ENCODE peak calls at places on chromosomes 12 and 14, in four cellular contexts. Y is choroid plexus epithelial cell, W is lower lobe of right lung, B is neural progenitor cell. S is an unnamed sample.

GRCh38 chr12:14454098-14454907 is 88.8 kb downstream of the ATF7IP start:
- DNase-seq in B (peak; percentile 76), Y (peak; percentile 76), W (no peak), S (no peak)

GRCh38 chr12:27545666-27546065 is 21.7 kb downstream of the PPFIBP1 start:
- DNase-seq in Y (no peak), B (no peak), W (no peak), S (no peak)

GRCh38 chr14:51228890-51229289 is 11.2 kb upstream of the TMX1 start:
- DNase-seq in B (no peak), Y (no peak), W (no peak), S (no peak)

GRCh38 chr14:22339277-22339676 is 249.7 kb downstream of the DAD1 start:
- DNase-seq in Y (peak; percentile 99), B (no peak), W (no peak), S (no peak)

GRCh38 chr14:91216731-91217226 is 27.7 kb downstream of the GPR68 start:
- DNase-seq in Y (no peak), B (no peak), W (no peak), S (no peak)

GRCh38 chr14:76138758-76139723 is 12.7 kb upstream of the GPATCH2L start:
- DNase-seq in W (no peak), B (peak; percentile 94), Y (no peak), S (no peak)

GRCh38 chr12:89212339-89212771 is 139.9 kb downstream of the DUSP6 start:
- DNase-seq in Y (peak; percentile 94), B (no peak), W (peak; percentile 58), S (no peak)

GRCh38 chr14:92105073-92105844 is 1.1 kb downstream of the ATXN3 start:
- DNase-seq in B (no peak), W (no peak), Y (peak; percentile 66), S (no peak)

GRCh38 chr12:102957339-102958050 is at the start of gene ASCL1:
- DNase-seq in B (peak; percentile 71), Y (peak; percentile 34), W (no peak), S (no peak)

GRCh38 chr12:131863711-131864396 is 30.6 kb upstream of the ULK1 start:
- DNase-seq in Y (no peak), B (no peak), W (no peak), S (no peak)

GRCh38 chr12:119082496-119082895 is 96.2 kb upstream of the HSPB8 start:
- DNase-seq in W (no peak), B (peak; percentile 18), Y (no peak), S (no peak)

GRCh38 chr12:49276304-49277290 is 11.7 kb downstream of the TUBA1C start:
- DNase-seq in Y (no peak), B (no peak), W (peak; percentile 1), S (no peak)

GRCh38 chr14:105312973-105313372 is 1.6 kb upstream of the PACS2 start:
- DNase-seq in W (no peak), B (no peak), Y (no peak), S (no peak)

GRCh38 chr14:77580964-77581505 is 35.4 kb downstream of the SPTLC2 start:
- DNase-seq in Y (peak; percentile 84), B (no peak), W (no peak), S (peak; percentile 56)
- H3K4me3 ChIP-seq in Y (peak overlapping the region; percentile 32), B (no peak overlapping the region), W (peak overlapping the region; percentile 4), S (no peak overlapping the region)

DNA sequence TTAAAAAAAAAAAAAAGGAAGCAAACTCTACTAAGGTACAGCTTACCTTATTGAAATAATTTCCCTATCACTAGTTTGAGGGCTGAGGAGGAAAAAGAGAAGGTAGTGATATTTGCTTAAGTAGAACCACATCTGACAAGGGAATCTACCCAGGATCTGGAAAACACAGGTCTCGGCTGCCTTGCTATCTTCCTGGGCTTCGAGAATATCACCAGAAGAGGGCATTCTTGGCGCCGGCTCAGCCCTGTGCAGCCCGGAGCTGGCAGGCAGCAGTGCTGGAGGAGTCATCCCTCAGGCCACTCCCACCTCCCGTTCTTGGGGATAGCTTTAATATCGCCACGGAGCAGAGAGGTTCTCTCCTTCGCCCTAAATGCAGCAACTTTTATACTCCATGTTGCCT is 1181.2 kb downstream of the VRK1 start:
- DNase-seq in B (peak; percentile 88), W (peak; percentile 77), Y (peak; percentile 0), S (no peak)
- TF ChIP-seq CTCF in B (peak; percentile 58), W (peak; percentile 40), Y (no peak), S (no peak)

DNA sequence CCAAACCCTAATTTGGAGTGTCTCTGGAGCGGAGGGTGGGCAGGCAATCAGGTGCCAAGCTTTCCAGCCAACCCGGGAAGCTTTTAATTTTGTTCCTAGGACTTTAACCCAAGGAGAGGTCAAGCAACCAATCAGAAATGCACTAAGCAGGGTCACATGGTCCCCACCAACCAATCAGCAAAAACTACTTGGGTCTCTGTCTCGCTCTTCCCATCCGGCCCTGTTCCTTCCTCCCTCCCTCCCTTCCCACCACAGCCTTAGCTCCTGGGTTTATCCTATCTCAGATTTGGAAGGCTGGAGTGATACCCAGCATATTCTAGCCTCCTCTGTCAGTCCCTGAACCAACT is 7.3 kb downstream of the HOXC5 start:
- DNase-seq in W (no peak), B (no peak), Y (no peak), S (no peak)
- H3K4me3 ChIP-seq in W (no peak overlapping the region), B (no peak overlapping the region), Y (no peak overlapping the region), S (no peak overlapping the region)

GRCh38 chr14:29089849-29090248 is 323.3 kb downstream of the FOXG1 start:
- DNase-seq in Y (no peak), B (no peak), W (no peak), S (no peak)

DNA sequence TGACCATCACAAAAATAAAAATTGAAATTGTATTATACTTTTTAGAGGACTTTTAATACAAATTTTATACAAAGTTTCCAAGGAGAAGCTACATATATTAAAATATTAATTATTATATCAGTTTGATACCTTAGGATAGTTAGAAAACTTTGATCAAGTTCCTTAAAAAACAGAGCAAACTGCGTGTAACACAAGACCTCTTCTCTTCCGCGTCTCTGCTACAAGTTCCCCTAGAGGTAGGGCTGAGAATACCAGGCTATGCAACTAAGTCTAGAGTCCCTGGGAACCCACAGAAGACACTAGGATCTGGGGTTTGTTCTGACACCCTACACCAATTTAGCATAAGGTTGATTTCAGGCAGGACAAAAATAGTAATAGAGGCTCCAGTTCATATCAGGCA is 319.0 kb downstream of the FOXG1 start:
- DNase-seq in W (no peak), Y (peak; percentile 57), B (peak; percentile 49), S (no peak)
- TF ChIP-seq CTCF in W (no peak), Y (peak; percentile 73), B (peak; percentile 44), S (peak; percentile 59)